ENCODE peak calls at places on chromosome 2, in nine cellular contexts. L is H9; Y is CD14-positive monocyte; C is heart left ventricle; Z is nephron progenitor cell; I is HFF-Myc; Q is CD4-positive, alpha-beta T cell; P is type B pancreatic cell; O is activated CD8-positive, alpha-beta T cell treated with anti-CD3 and anti-CD28 coated beads for 36 hours. A is an unnamed sample.

GRCh38 chr2:161077367-161078210 is 82.6 kb upstream of the TANK start:
- DNase-seq in P (no peak), O (peak), L (no peak), Z (no peak), Y (peak), I (no peak), Q (peak), C (peak), A (no peak)

GRCh38 chr2:61795408-61795807 is 58.5 kb downstream of the FAM161A start:
- DNase-seq in L (no peak), Q (no peak), P (no peak), I (no peak), Z (no peak), Y (no peak), O (no peak), C (no peak), A (no peak)

GRCh38 chr2:238493880-238494572 is 67.3 kb downstream of the ASB1 start:
- DNase-seq in C (no peak), I (no peak), Z (no peak), Y (no peak), O (peak), L (peak), Q (peak), P (no peak), A (no peak)

GRCh38 chr2:120620025-120620793 is 115.5 kb upstream of the GLI2 start:
- DNase-seq in O (no peak), I (peak), P (no peak), Y (no peak), Q (no peak), Z (no peak), L (no peak), C (no peak), A (no peak)

GRCh38 chr2:120346034-120346666 is at the start of gene INHBB:
- DNase-seq in Y (no peak), O (no peak), C (no peak), L (peak), I (no peak), Z (peak), P (no peak), Q (no peak), A (no peak)

GRCh38 chr2:201797175-201797840 is 9.0 kb upstream of the CDK15 start:
- DNase-seq in C (no peak), I (no peak), O (no peak), Z (no peak), Y (no peak), L (no peak), Q (no peak), P (no peak), A (no peak)

GRCh38 chr2:120736955-120737801 is 1.5 kb downstream of the GLI2 start:
- DNase-seq in Y (no peak), Q (no peak), Z (peak), L (peak), P (no peak), I (no peak), O (no peak), C (peak), A (no peak)

GRCh38 chr2:108909275-108909823 is 79.7 kb downstream of the EDAR start:
- DNase-seq in L (peak), Y (no peak), Z (no peak), O (no peak), Q (no peak), I (no peak), C (no peak), P (no peak), A (no peak)

GRCh38 chr2:152555048-152555447 is 162.2 kb downstream of the PRPF40A start:
- DNase-seq in C (no peak), Q (no peak), L (no peak), Y (no peak), O (no peak), Z (no peak), P (no peak), I (no peak), A (no peak)
- TF ChIP-seq CTCF in C (no peak), Q (no peak), L (peak), Y (no peak), O (no peak), Z (peak), P (peak), I (peak), A (peak)

DNA sequence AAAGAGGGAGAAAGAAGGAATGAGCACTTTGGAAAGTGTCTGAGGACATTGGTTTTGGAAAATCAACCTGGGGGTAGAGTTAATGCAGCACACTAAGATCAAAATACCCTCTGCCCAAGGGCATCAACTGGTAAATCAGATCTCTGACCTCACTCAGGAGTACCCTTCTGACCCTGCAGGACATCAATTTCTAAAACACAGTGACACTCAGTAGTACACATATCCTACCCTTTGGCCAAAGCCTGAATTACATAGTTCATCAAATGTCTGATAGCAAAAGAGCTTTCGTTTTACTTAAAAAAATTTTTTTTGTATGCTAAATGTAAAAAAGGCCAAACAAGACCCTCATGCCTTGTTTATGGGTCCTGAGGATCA is 118.4 kb upstream of the CTNNA2 start:
- DNase-seq in Z (no peak), Y (no peak), O (no peak), P (no peak), I (no peak), Q (no peak), C (no peak), L (no peak), A (no peak)
- TF ChIP-seq CTCF in Z (no peak), Y (no peak), O (no peak), P (no peak), I (no peak), Q (no peak), C (no peak), L (no peak), A (no peak)

GRCh38 chr2:152221870-152222269 is 46.3 kb upstream of the STAM2 start:
- DNase-seq in Y (no peak), O (no peak), P (no peak), C (no peak), I (no peak), L (no peak), Q (no peak), Z (no peak), A (no peak)

GRCh38 chr2:152223997-152224396 is 48.4 kb upstream of the STAM2 start:
- DNase-seq in P (no peak), L (no peak), Z (no peak), Y (no peak), Q (no peak), O (no peak), C (peak), I (no peak), A (no peak)

GRCh38 chr2:152228215-152228614 is 52.7 kb upstream of the STAM2 start:
- DNase-seq in I (no peak), C (no peak), Y (no peak), O (no peak), Q (no peak), Z (no peak), L (no peak), P (no peak), A (no peak)

GRCh38 chr2:152222975-152223638 is 47.5 kb upstream of the STAM2 start:
- DNase-seq in P (no peak), O (peak), C (peak), L (no peak), Q (no peak), Y (no peak), I (peak), Z (no peak), A (no peak)
- TF ChIP-seq CTCF in P (no peak), O (no peak), C (no peak), L (no peak), Q (no peak), Y (no peak), I (no peak), Z (no peak), A (no peak)

GRCh38 chr2:40760071-40760666 is 308.3 kb upstream of the SLC8A1 start:
- DNase-seq in Z (peak), I (peak), O (peak), C (peak), P (no peak), L (peak), Q (no peak), Y (no peak), A (no peak)
- TF ChIP-seq CTCF in Z (peak), I (peak), O (peak), C (peak), P (peak), L (peak), Q (no peak), Y (peak), A (peak)

GRCh38 chr2:113723411-113723810 is 33.0 kb downstream of the SLC35F5 start:
- DNase-seq in C (no peak), Q (no peak), I (no peak), Z (no peak), O (no peak), Y (no peak), L (no peak), P (no peak), A (no peak)

GRCh38 chr2:113716291-113716690 is 40.2 kb downstream of the SLC35F5 start:
- DNase-seq in P (no peak), I (no peak), O (no peak), Y (no peak), Q (no peak), C (no peak), L (no peak), Z (no peak), A (no peak)

GRCh38 chr2:113724010-113724409 is 32.4 kb downstream of the SLC35F5 start:
- DNase-seq in O (no peak), Z (no peak), P (no peak), L (no peak), Q (no peak), Y (no peak), C (no peak), I (no peak), A (no peak)

DNA sequence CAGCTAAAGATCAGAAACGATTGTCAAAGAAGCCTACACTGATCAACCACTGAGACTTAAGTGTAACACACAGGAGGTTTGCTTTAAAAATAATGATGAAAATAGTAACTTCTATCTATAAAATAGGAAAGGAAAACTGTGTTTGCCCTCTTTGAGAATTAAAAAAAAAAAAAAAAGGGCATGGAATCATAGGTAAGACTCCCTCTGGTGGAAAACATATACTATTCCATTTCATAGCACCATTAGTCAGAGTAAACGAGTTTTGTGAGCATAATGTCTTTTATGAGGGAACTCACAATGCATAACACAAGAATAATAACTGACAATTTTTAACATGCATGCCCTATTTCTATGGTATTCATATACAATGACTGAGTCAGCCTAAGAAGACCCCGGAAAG is 36.3 kb downstream of the SLC35F5 start:
- DNase-seq in Z (no peak), C (no peak), I (no peak), Y (no peak), P (no peak), Q (no peak), L (no peak), O (no peak), A (no peak)
- TF ChIP-seq CTCF in Z (peak), C (no peak), I (peak), Y (peak), P (peak), Q (no peak), L (peak), O (peak), A (peak)

GRCh38 chr2:136932700-136933099 is 167.4 kb downstream of the THSD7B start:
- DNase-seq in Y (no peak), O (no peak), I (no peak), Z (peak), C (no peak), L (peak), P (no peak), Q (no peak), A (no peak)
- TF ChIP-seq CTCF in Y (no peak), O (no peak), I (peak), Z (peak), C (no peak), L (peak), P (peak), Q (no peak), A (peak)